ENCODE peak calls at places on chromosomes 4 and X, in seven cellular contexts. I, Z, G, Q, T, K and U are unnamed samples.

GRCh38 chrX:119690921-119691716 is 1.8 kb downstream of the SEPTIN6 start:
- DNase-seq in G (no peak), Z (no peak), T (no peak), K (no peak), I (peak), Q (no peak), U (no peak)

GRCh38 chr4:178556796-178557195 is 1114.6 kb upstream of the AGA start:
- DNase-seq in Q (no peak), G (no peak), Z (no peak), K (no peak), I (no peak), T (no peak), U (no peak)

GRCh38 chrX:30577362-30577961 is at the start of gene TASL:
- DNase-seq in Q (no peak), I (no peak), T (peak), K (no peak), G (no peak), Z (no peak), U (no peak)

GRCh38 chr4:17283832-17284231 is 228.1 kb downstream of the QDPR start:
- DNase-seq in G (no peak), I (no peak), K (no peak), T (no peak), Z (no peak), Q (peak), U (no peak)

GRCh38 chrX:39854772-39855747 is 242.7 kb downstream of the BCOR start:
- DNase-seq in Q (no peak), K (no peak), I (no peak), G (no peak), T (no peak), Z (no peak), U (no peak)

GRCh38 chrX:40329616-40330015 is 231.9 kb upstream of the BCOR start:
- DNase-seq in I (no peak), T (no peak), K (no peak), G (no peak), Q (no peak), Z (no peak), U (no peak)

GRCh38 chr4:177235026-177235425 is 74.6 kb upstream of the NEIL3 start:
- DNase-seq in T (no peak), G (no peak), Q (no peak), Z (no peak), I (no peak), K (no peak), U (no peak)

GRCh38 chr4:182478475-182478874 is 235.3 kb downstream of the TENM3 start:
- DNase-seq in T (no peak), Q (no peak), I (peak), K (no peak), Z (no peak), G (peak), U (no peak)

GRCh38 chr4:113365377-113365776 is 315.9 kb downstream of the ANK2 start:
- DNase-seq in T (no peak), G (no peak), Q (no peak), I (no peak), K (no peak), Z (no peak), U (no peak)
- TF ChIP-seq CTCF in T (no peak), G (no peak), Q (no peak), I (no peak), K (no peak), Z (no peak), U (no peak)

GRCh38 chr4:134624365-134624764 is 422.8 kb upstream of the PABPC4L start:
- DNase-seq in G (peak), Q (no peak), K (no peak), Z (no peak), T (no peak), I (peak), U (no peak)
- H3K27ac ChIP-seq in G (peak), Q (no peak), K (no peak), Z (no peak), T (no peak), I (peak), U (no peak)

DNA sequence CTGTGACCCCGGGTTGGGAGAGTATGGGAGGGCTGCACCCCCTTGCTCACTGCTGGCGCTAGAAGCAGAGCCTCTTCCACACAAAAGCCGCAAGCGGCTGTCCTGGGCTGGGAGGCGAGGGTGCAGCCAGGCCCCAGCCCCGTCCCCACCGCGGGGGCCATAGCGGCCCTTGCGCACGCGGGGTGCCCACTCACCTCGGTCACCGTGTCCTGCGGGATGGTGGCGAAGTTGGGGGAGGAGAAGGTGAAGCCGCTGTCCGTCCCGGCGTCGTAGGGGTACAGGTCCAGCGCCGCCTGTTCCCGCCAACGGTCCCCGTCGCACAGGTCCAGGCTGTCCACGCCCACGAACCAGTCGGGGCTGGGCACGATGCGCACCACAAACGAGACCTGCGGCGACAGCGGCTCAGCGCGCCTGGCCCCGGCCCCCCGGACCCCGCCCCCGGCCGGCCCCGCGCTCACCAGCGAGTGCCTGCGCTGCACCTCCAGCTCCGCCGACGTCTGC is 1.5 kb downstream of the SPON2 start:
- DNase-seq in I (no peak), G (no peak), Q (no peak), Z (peak), K (no peak), T (no peak), U (no peak)
- TF ChIP-seq CTCF in I (no peak), G (no peak), Q (no peak), Z (no peak), K (no peak), T (no peak), U (no peak)

GRCh38 chr4:170093978-170094377 is 4.2 kb upstream of the AADAT start:
- DNase-seq in I (no peak), T (no peak), G (peak), K (no peak), Z (no peak), Q (no peak), U (no peak)

GRCh38 chr4:170102426-170102825 is 12.7 kb upstream of the AADAT start:
- DNase-seq in Z (no peak), K (no peak), I (no peak), T (no peak), Q (no peak), G (no peak), U (no peak)

GRCh38 chr4:170097681-170098080 is 7.9 kb upstream of the AADAT start:
- DNase-seq in I (no peak), G (no peak), Z (no peak), Q (no peak), K (no peak), T (no peak), U (no peak)
- H3K27ac ChIP-seq in I (no peak), G (no peak), Z (no peak), Q (no peak), K (no peak), T (no peak), U (no peak)

DNA sequence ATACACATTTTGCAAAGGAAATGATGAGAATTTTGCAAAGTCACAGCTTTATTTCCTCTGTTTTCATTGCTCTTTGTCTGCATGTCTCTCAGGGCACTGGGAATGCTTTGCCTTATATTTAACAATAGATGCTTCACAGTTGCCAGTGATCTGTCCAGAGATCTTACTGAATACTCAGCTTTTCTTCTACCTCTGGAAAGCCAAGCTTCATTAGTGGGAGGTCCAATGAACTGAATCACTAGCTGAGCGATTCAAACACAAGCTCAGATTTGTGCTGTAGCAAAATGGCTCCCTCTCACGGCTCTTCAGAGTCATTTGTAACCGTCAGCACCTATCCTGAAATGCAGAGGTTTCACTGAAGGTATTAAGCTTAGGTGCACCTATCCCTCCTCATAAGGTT is 138.9 kb downstream of the DCLK2 start:
- DNase-seq in G (peak), T (no peak), K (no peak), Q (no peak), Z (no peak), I (peak), U (no peak)
- TF ChIP-seq CTCF in G (peak), T (no peak), K (peak), Q (peak), Z (no peak), I (peak), U (no peak)

GRCh38 chr4:76088719-76089118 is 14.2 kb downstream of the ART3 start:
- DNase-seq in Q (no peak), K (no peak), I (no peak), Z (no peak), G (no peak), T (no peak), U (no peak)
- H3K27ac ChIP-seq in Q (no peak), K (no peak), I (no peak), Z (peak), G (no peak), T (no peak), U (no peak)

GRCh38 chr4:6687947-6688878 is 5.5 kb upstream of the S100P start:
- DNase-seq in T (no peak), G (no peak), Z (no peak), Q (no peak), K (no peak), I (peak), U (no peak)
- TF ChIP-seq CTCF in T (no peak), G (no peak), Z (no peak), Q (no peak), K (no peak), I (peak), U (no peak)

GRCh38 chrX:46961097-46961496 is 48.9 kb downstream of the JADE3 start:
- DNase-seq in K (no peak), Z (no peak), T (no peak), Q (no peak), I (no peak), G (no peak), U (no peak)

GRCh38 chrX:46959985-46960700 is 47.9 kb downstream of the JADE3 start:
- DNase-seq in Z (no peak), I (no peak), Q (no peak), K (no peak), T (no peak), G (no peak), U (no peak)

GRCh38 chrX:46961574-46962279 is 49.5 kb downstream of the JADE3 start:
- DNase-seq in K (no peak), G (peak), Q (no peak), Z (no peak), T (no peak), I (peak), U (no peak)

GRCh38 chrX:46957299-46957698 is 45.1 kb downstream of the JADE3 start:
- DNase-seq in K (no peak), Z (no peak), Q (no peak), G (no peak), I (no peak), T (no peak), U (no peak)

DNA sequence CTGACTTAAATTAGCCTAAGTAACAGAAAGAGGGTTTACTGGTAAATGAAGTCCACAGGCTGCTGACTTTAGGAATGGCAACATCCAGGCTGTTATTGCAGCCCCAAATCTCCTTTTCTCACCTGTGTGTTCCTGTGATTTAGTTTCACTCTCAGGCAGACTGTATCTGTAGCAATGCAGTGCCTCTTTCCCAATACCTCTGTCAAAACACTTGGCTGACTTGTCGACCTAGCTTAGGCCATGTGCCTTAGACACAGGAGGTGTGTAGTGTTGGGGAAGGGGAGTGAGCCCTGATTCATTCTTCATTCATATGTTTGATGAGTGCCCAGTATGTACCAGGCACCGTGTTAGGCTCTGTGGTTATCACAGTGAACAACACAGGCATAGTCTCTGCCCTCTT is 46.9 kb downstream of the JADE3 start:
- DNase-seq in G (no peak), Q (no peak), T (no peak), I (no peak), Z (no peak), K (no peak), U (no peak)
- H3K27ac ChIP-seq in G (no peak), Q (no peak), T (no peak), I (no peak), Z (no peak), K (peak), U (no peak)